ENCODE peak calls at places on chromosomes 4 and X, in four cellular contexts. One of them, this sample, is unnamed.
A peak's percentile ranks its signal among the peaks of the same experiment; 100 is the strongest.

GRCh38 chr4:147814334-147814733 is 82.4 kb downstream of the ARHGAP10 start:
- DNase-seq in Ammon's horn: no peak
- DNase-seq in fibroblast of gingiva: no peak
- DNase-seq in PC-3: peak; percentile 9
- DNase-seq in this sample: peak; percentile 73

GRCh38 chrX:104166735-104167436 is 633 bp downstream of the FAM199X start:
- DNase-seq in Ammon's horn: no peak
- DNase-seq in PC-3: no peak
- DNase-seq in fibroblast of gingiva: no peak
- DNase-seq in this sample: no peak

GRCh38 chr4:149884529-149885206 is 69.0 kb upstream of the IQCM start:
- DNase-seq in fibroblast of gingiva: no peak
- DNase-seq in Ammon's horn: no peak
- DNase-seq in PC-3: no peak
- DNase-seq in this sample: peak; percentile 41

GRCh38 chr4:98162696-98163095 is 19.4 kb upstream of the STPG2 start:
- DNase-seq in PC-3: no peak
- DNase-seq in fibroblast of gingiva: no peak
- DNase-seq in Ammon's horn: no peak
- DNase-seq in this sample: no peak

GRCh38 chr4:164408831-164409230 is 345.1 kb upstream of the SMIM31 start:
- DNase-seq in Ammon's horn: no peak
- DNase-seq in PC-3: no peak
- DNase-seq in fibroblast of gingiva: no peak
- DNase-seq in this sample: peak; percentile 86

GRCh38 chrX:10239611-10240064 is 82.9 kb downstream of the CLCN4 start:
- DNase-seq in PC-3: peak; percentile 68
- DNase-seq in Ammon's horn: no peak
- DNase-seq in fibroblast of gingiva: peak; percentile 84
- DNase-seq in this sample: peak; percentile 44

GRCh38 chr4:57191523-57192034 is 81.4 kb upstream of the IGFBP7 start:
- DNase-seq in PC-3: peak; percentile 64
- DNase-seq in Ammon's horn: no peak
- DNase-seq in fibroblast of gingiva: no peak
- DNase-seq in this sample: no peak

GRCh38 chr4:178244785-178245184 is 802.5 kb upstream of the AGA start:
- DNase-seq in fibroblast of gingiva: no peak
- DNase-seq in PC-3: no peak
- DNase-seq in Ammon's horn: no peak
- DNase-seq in this sample: no peak

GRCh38 chr4:146407669-146408084 is 114.1 kb downstream of the SLC10A7 start:
- DNase-seq in fibroblast of gingiva: no peak
- DNase-seq in PC-3: peak; percentile 84
- DNase-seq in Ammon's horn: no peak
- DNase-seq in this sample: peak; percentile 66

GRCh38 chr4:81039351-81040174 is 9.1 kb downstream of the BMP3 start:
- DNase-seq in fibroblast of gingiva: no peak
- DNase-seq in Ammon's horn: no peak
- DNase-seq in PC-3: peak; percentile 47
- DNase-seq in this sample: peak; percentile 40

GRCh38 chr4:98113005-98113404 is 30.3 kb downstream of the STPG2 start:
- DNase-seq in Ammon's horn: peak; percentile 79
- DNase-seq in PC-3: peak; percentile 51
- DNase-seq in fibroblast of gingiva: peak; percentile 6
- DNase-seq in this sample: peak; percentile 35

GRCh38 chr4:2302387-2303119 is 40.6 kb upstream of the MXD4 start:
- DNase-seq in fibroblast of gingiva: no peak
- DNase-seq in Ammon's horn: no peak
- DNase-seq in PC-3: no peak
- DNase-seq in this sample: no peak

GRCh38 chr4:41933997-41934812 is 1.0 kb upstream of the TMEM33 start:
- DNase-seq in Ammon's horn: peak; percentile 5
- DNase-seq in PC-3: no peak
- DNase-seq in fibroblast of gingiva: peak; percentile 3
- DNase-seq in this sample: no peak

GRCh38 chrX:49754238-49754857 is 58.6 kb upstream of the PAGE1 start:
- DNase-seq in PC-3: peak; percentile 58
- DNase-seq in fibroblast of gingiva: peak; percentile 5
- DNase-seq in Ammon's horn: peak; percentile 29
- DNase-seq in this sample: peak; percentile 38

GRCh38 chr4:89001647-89002518 is 55.1 kb downstream of the FAM13A start:
- DNase-seq in fibroblast of gingiva: no peak
- DNase-seq in Ammon's horn: peak; percentile 12
- DNase-seq in PC-3: no peak
- DNase-seq in this sample: peak; percentile 35

GRCh38 chrX:79975605-79976004 is 38.9 kb upstream of the TBX22 start:
- DNase-seq in PC-3: no peak
- DNase-seq in Ammon's horn: no peak
- DNase-seq in fibroblast of gingiva: no peak
- DNase-seq in this sample: no peak

This sample was measured in bronchial epithelial cell.